ENCODE peak calls at places on chromosomes 2 and 18, in seven cellular contexts. One of them, this sample, is unnamed.

GRCh38 chr2:217520361-217521010 is 482.3 kb downstream of the TNS1 start:
- DNase-seq in hepatocyte: no peak
- DNase-seq in OCI-LY7: no peak
- DNase-seq in MM.1S: no peak
- DNase-seq in neural progenitor cell: no peak
- DNase-seq in GM23338: no peak
- DNase-seq in GM23248: peak
- DNase-seq in this sample: no peak

GRCh38 chr2:47404356-47404755 is 1.4 kb downstream of the MSH2 start:
- DNase-seq in GM23338: no peak
- DNase-seq in neural progenitor cell: no peak
- DNase-seq in MM.1S: no peak
- DNase-seq in GM23248: no peak
- DNase-seq in OCI-LY7: peak
- DNase-seq in hepatocyte: no peak
- DNase-seq in this sample: no peak

GRCh38 chr2:26674002-26674751 is 18.3 kb upstream of the KCNK3 start:
- DNase-seq in GM23248: no peak
- DNase-seq in hepatocyte: no peak
- DNase-seq in neural progenitor cell: no peak
- DNase-seq in GM23338: no peak
- DNase-seq in OCI-LY7: no peak
- DNase-seq in MM.1S: no peak
- DNase-seq in this sample: no peak

GRCh38 chr18:63299837-63300787 is 19.5 kb downstream of the BCL2 start:
- DNase-seq in OCI-LY7: no peak
- DNase-seq in hepatocyte: no peak
- DNase-seq in GM23338: no peak
- DNase-seq in neural progenitor cell: no peak
- DNase-seq in MM.1S: no peak
- DNase-seq in GM23248: peak
- DNase-seq in this sample: no peak

GRCh38 chr18:29811519-29811918 is 1231.0 kb downstream of the DSC3 start:
- DNase-seq in hepatocyte: no peak
- DNase-seq in neural progenitor cell: no peak
- DNase-seq in OCI-LY7: no peak
- DNase-seq in GM23248: no peak
- DNase-seq in MM.1S: no peak
- DNase-seq in GM23338: no peak
- DNase-seq in this sample: no peak

GRCh38 chr2:20563833-20564232 is 87.1 kb downstream of the HS1BP3 start:
- DNase-seq in GM23338: no peak
- DNase-seq in OCI-LY7: no peak
- DNase-seq in hepatocyte: no peak
- DNase-seq in neural progenitor cell: no peak
- DNase-seq in MM.1S: no peak
- DNase-seq in GM23248: peak
- DNase-seq in this sample: no peak

GRCh38 chr18:9348079-9348671 is 13.6 kb downstream of the TWSG1 start:
- DNase-seq in hepatocyte: no peak
- DNase-seq in OCI-LY7: no peak
- DNase-seq in GM23248: peak
- DNase-seq in MM.1S: no peak
- DNase-seq in neural progenitor cell: no peak
- DNase-seq in GM23338: no peak
- DNase-seq in this sample: no peak

GRCh38 chr18:12159446-12159845 is 65.8 kb downstream of the ANKRD62 start:
- DNase-seq in neural progenitor cell: no peak
- DNase-seq in GM23338: no peak
- DNase-seq in GM23248: peak
- DNase-seq in hepatocyte: peak
- DNase-seq in MM.1S: no peak
- DNase-seq in OCI-LY7: no peak
- DNase-seq in this sample: no peak

GRCh38 chr18:1663879-1664705 is 759.4 kb downstream of the ADCYAP1 start:
- DNase-seq in GM23338: peak
- DNase-seq in neural progenitor cell: peak
- DNase-seq in GM23248: peak
- DNase-seq in MM.1S: peak
- DNase-seq in hepatocyte: peak
- DNase-seq in OCI-LY7: peak
- DNase-seq in this sample: peak

GRCh38 chr2:17573085-17573805 is 32.7 kb downstream of the VSNL1 start:
- DNase-seq in neural progenitor cell: no peak
- DNase-seq in MM.1S: no peak
- DNase-seq in GM23338: peak
- DNase-seq in OCI-LY7: peak
- DNase-seq in hepatocyte: no peak
- DNase-seq in GM23248: peak
- DNase-seq in this sample: peak

GRCh38 chr2:47026738-47027531 is 111.3 kb upstream of the MCFD2 start:
- DNase-seq in neural progenitor cell: no peak
- DNase-seq in MM.1S: no peak
- DNase-seq in hepatocyte: no peak
- DNase-seq in OCI-LY7: no peak
- DNase-seq in GM23248: no peak
- DNase-seq in GM23338: no peak
- DNase-seq in this sample: no peak

GRCh38 chr2:127157114-127157513 is 50.2 kb upstream of the BIN1 start:
- DNase-seq in GM23248: no peak
- DNase-seq in hepatocyte: no peak
- DNase-seq in GM23338: no peak
- DNase-seq in neural progenitor cell: no peak
- DNase-seq in MM.1S: no peak
- DNase-seq in OCI-LY7: no peak
- DNase-seq in this sample: no peak

GRCh38 chr2:127153691-127154158 is 46.8 kb upstream of the BIN1 start:
- DNase-seq in GM23248: peak
- DNase-seq in hepatocyte: no peak
- DNase-seq in neural progenitor cell: no peak
- DNase-seq in GM23338: no peak
- DNase-seq in MM.1S: no peak
- DNase-seq in OCI-LY7: no peak
- DNase-seq in this sample: no peak

GRCh38 chr2:127154396-127154795 is 47.4 kb upstream of the BIN1 start:
- DNase-seq in MM.1S: no peak
- DNase-seq in GM23248: peak
- DNase-seq in OCI-LY7: no peak
- DNase-seq in neural progenitor cell: no peak
- DNase-seq in hepatocyte: no peak
- DNase-seq in GM23338: no peak
- DNase-seq in this sample: no peak

GRCh38 chr2:127155901-127156300 is 48.9 kb upstream of the BIN1 start:
- DNase-seq in GM23338: no peak
- DNase-seq in hepatocyte: no peak
- DNase-seq in neural progenitor cell: no peak
- DNase-seq in MM.1S: no peak
- DNase-seq in OCI-LY7: no peak
- DNase-seq in GM23248: peak
- DNase-seq in this sample: no peak

GRCh38 chr2:127154985-127155650 is 48.2 kb upstream of the BIN1 start:
- DNase-seq in MM.1S: no peak
- DNase-seq in hepatocyte: no peak
- DNase-seq in GM23338: no peak
- DNase-seq in OCI-LY7: no peak
- DNase-seq in neural progenitor cell: no peak
- DNase-seq in GM23248: peak
- DNase-seq in this sample: no peak
- TF ChIP-seq EZH2phosphoT487 in MM.1S: no peak
- TF ChIP-seq EZH2phosphoT487 in hepatocyte: no peak
- TF ChIP-seq EZH2phosphoT487 in GM23338: no peak
- TF ChIP-seq EZH2phosphoT487 in OCI-LY7: no peak
- TF ChIP-seq EZH2phosphoT487 in neural progenitor cell: no peak
- TF ChIP-seq EZH2phosphoT487 in GM23248: no peak
- TF ChIP-seq EZH2phosphoT487 in this sample: no peak

GRCh38 chr18:50432915-50433314 is 58.1 kb downstream of the SKA1 start:
- DNase-seq in neural progenitor cell: no peak
- DNase-seq in GM23248: peak
- DNase-seq in hepatocyte: no peak
- DNase-seq in MM.1S: no peak
- DNase-seq in OCI-LY7: no peak
- DNase-seq in GM23338: no peak
- DNase-seq in this sample: no peak

GRCh38 chr18:50427896-50428295 is 53.0 kb downstream of the SKA1 start:
- DNase-seq in hepatocyte: no peak
- DNase-seq in MM.1S: no peak
- DNase-seq in GM23248: no peak
- DNase-seq in GM23338: no peak
- DNase-seq in OCI-LY7: no peak
- DNase-seq in neural progenitor cell: no peak
- DNase-seq in this sample: no peak

GRCh38 chr18:50424877-50425690 is 50.2 kb downstream of the SKA1 start:
- DNase-seq in neural progenitor cell: no peak
- DNase-seq in MM.1S: no peak
- DNase-seq in GM23338: no peak
- DNase-seq in OCI-LY7: no peak
- DNase-seq in hepatocyte: peak
- DNase-seq in GM23248: no peak
- DNase-seq in this sample: no peak

GRCh38 chr18:50428531-50429206 is 53.8 kb downstream of the SKA1 start:
- DNase-seq in hepatocyte: no peak
- DNase-seq in MM.1S: no peak
- DNase-seq in neural progenitor cell: no peak
- DNase-seq in GM23338: no peak
- DNase-seq in GM23248: peak
- DNase-seq in OCI-LY7: no peak
- DNase-seq in this sample: peak

DNA sequence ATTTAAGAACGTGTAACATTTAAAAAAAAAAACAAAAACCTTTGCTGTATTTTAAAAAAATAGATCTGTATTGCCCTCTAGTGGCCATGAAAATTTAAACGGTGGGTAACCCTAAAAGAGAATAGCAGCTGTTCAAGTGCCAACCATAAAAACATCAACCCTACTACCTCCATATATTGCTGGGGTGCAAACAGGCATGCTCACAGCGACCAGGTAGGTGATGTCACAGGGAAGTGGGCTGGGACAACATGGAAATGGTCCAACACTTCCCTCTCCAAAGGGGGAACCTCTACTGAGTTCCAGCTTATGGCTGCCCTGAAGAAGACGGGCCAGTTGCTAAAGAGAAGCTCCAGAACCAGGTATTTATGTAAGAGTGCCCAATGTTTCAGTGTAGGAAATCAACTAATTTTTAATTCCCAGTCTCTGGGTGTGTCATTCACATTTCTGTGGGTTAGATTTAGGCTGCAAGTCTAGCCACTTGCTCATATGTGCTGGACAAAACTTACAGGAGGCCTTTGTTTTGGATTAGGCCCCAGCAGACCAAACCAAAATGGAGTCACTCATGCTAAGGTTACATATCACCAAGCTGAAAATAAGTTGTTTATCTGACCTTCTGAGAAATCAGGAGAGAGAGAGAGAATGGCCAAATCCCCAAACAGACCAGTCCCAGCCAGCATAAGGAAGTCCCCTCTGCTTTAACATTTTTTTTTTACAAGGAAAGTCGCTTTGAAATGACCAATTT is 54.5 kb downstream of the SKA1 start:
- DNase-seq in GM23248: peak
- DNase-seq in GM23338: peak
- DNase-seq in neural progenitor cell: peak
- DNase-seq in hepatocyte: peak
- DNase-seq in MM.1S: peak
- DNase-seq in OCI-LY7: peak
- DNase-seq in this sample: peak
- TF ChIP-seq EZH2phosphoT487 in GM23248: no peak
- TF ChIP-seq EZH2phosphoT487 in GM23338: no peak
- TF ChIP-seq EZH2phosphoT487 in neural progenitor cell: no peak
- TF ChIP-seq EZH2phosphoT487 in hepatocyte: no peak
- TF ChIP-seq EZH2phosphoT487 in MM.1S: no peak
- TF ChIP-seq EZH2phosphoT487 in OCI-LY7: no peak
- TF ChIP-seq EZH2phosphoT487 in this sample: no peak

GRCh38 chr2:71299507-71299906 is 32.1 kb upstream of the ZNF638 start:
- DNase-seq in OCI-LY7: peak
- DNase-seq in neural progenitor cell: peak
- DNase-seq in GM23248: peak
- DNase-seq in hepatocyte: peak
- DNase-seq in GM23338: peak
- DNase-seq in MM.1S: no peak
- DNase-seq in this sample: peak
- TF ChIP-seq EZH2phosphoT487 in OCI-LY7: no peak
- TF ChIP-seq EZH2phosphoT487 in neural progenitor cell: no peak
- TF ChIP-seq EZH2phosphoT487 in GM23248: no peak
- TF ChIP-seq EZH2phosphoT487 in hepatocyte: no peak
- TF ChIP-seq EZH2phosphoT487 in GM23338: no peak
- TF ChIP-seq EZH2phosphoT487 in MM.1S: no peak
- TF ChIP-seq EZH2phosphoT487 in this sample: no peak

DNA sequence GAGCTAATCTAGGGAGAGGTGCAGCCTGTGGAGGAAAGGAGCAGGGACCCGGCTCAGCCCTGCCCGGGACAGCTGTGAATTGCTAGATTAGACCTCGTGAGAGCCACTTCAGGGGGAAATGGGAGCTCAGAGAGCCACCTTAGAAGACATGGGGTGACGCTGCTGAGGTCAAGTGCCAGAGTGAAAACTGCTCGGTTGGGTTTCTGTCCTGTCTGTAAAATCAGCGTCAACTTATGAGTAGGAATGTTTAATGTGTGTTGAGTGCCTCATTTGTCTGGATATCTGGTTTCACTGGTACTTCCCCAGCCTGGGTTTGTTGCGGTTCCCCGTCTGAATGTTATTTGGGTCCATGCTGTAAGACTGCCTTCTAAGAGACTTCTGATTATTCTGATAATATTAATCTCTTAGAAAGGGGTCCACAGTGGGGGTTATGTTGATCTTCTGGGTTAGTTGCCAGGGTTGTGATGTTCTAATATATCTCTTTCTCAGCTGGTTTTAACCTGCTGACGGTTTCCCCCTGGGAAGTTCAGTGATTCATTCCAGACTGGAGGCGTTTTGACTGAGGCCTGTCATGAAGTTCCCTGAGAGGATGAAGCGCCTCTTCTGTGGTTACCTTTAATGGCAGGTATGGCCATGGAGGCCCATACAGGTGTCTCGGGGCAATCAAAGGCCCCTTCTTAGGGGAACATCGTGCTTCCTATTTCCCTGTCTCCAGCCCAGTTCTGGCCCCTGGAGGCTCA is 175.9 kb downstream of the SH3RF3 start:
- DNase-seq in GM23248: no peak
- DNase-seq in neural progenitor cell: no peak
- DNase-seq in MM.1S: no peak
- DNase-seq in hepatocyte: no peak
- DNase-seq in OCI-LY7: no peak
- DNase-seq in GM23338: no peak
- DNase-seq in this sample: no peak
- TF ChIP-seq EZH2phosphoT487 in GM23248: no peak
- TF ChIP-seq EZH2phosphoT487 in neural progenitor cell: no peak
- TF ChIP-seq EZH2phosphoT487 in MM.1S: no peak
- TF ChIP-seq EZH2phosphoT487 in hepatocyte: no peak
- TF ChIP-seq EZH2phosphoT487 in OCI-LY7: no peak
- TF ChIP-seq EZH2phosphoT487 in GM23338: no peak
- TF ChIP-seq EZH2phosphoT487 in this sample: no peak

GRCh38 chr2:43220229-43220981 is 6.0 kb downstream of the ZFP36L2 start:
- DNase-seq in hepatocyte: no peak
- DNase-seq in MM.1S: peak
- DNase-seq in GM23248: peak
- DNase-seq in OCI-LY7: peak
- DNase-seq in GM23338: no peak
- DNase-seq in neural progenitor cell: no peak
- DNase-seq in this sample: no peak
- TF ChIP-seq EZH2phosphoT487 in hepatocyte: no peak
- TF ChIP-seq EZH2phosphoT487 in MM.1S: no peak
- TF ChIP-seq EZH2phosphoT487 in GM23248: no peak
- TF ChIP-seq EZH2phosphoT487 in OCI-LY7: no peak
- TF ChIP-seq EZH2phosphoT487 in GM23338: no peak
- TF ChIP-seq EZH2phosphoT487 in neural progenitor cell: no peak
- TF ChIP-seq EZH2phosphoT487 in this sample: no peak